ENCODE peak calls at places on chromosomes 13 and 19, in six cellular contexts. H, Y, O, E, M and Z are unnamed samples.
A peak's percentile ranks its signal among the peaks of the same experiment; 100 is the strongest.

GRCh38 chr13:52845766-52846566 is 2.5 kb downstream of the PCDH8 start:
- DNase-seq in O (no peak), H (no peak), Y (no peak), M (peak; percentile 36), E (peak; percentile 12), Z (no peak)

GRCh38 chr19:35318679-35319448 is 10.1 kb upstream of the CD22 start:
- DNase-seq in H (peak; percentile 93), Y (peak; percentile 23), E (peak; percentile 99), M (no peak), O (peak; percentile 77), Z (peak; percentile 99)

GRCh38 chr19:15200575-15201364 is at the start of gene NOTCH3:
- DNase-seq in Y (no peak), H (peak; percentile 28), O (no peak), M (peak; percentile 83), E (no peak), Z (no peak)

GRCh38 chr13:97538193-97538592 is 104.2 kb downstream of the RAP2A start:
- DNase-seq in M (no peak), E (no peak), O (no peak), Y (no peak), H (no peak), Z (no peak)

GRCh38 chr13:21670883-21671792 is at the start of gene FGF9:
- DNase-seq in M (peak; percentile 92), H (peak; percentile 65), Y (peak; percentile 14), O (peak; percentile 73), E (peak; percentile 78), Z (no peak)

GRCh38 chr19:17183858-17184271 is 31.3 kb upstream of the USE1 start:
- DNase-seq in H (no peak), O (no peak), E (no peak), Y (no peak), M (no peak), Z (no peak)

GRCh38 chr13:66014757-66015156 is 1215.4 kb downstream of the PCDH9 start:
- DNase-seq in O (no peak), E (no peak), Y (no peak), M (no peak), H (peak; percentile 2), Z (no peak)

GRCh38 chr19:31140717-31141116 is 208.5 kb downstream of the TSHZ3 start:
- DNase-seq in H (peak; percentile 11), M (no peak), O (no peak), E (no peak), Y (no peak), Z (no peak)

GRCh38 chr19:6694147-6694815 is 24.3 kb upstream of the TNFSF14 start:
- DNase-seq in Y (no peak), M (no peak), O (no peak), E (no peak), H (no peak), Z (no peak)

GRCh38 chr13:63107163-63107935 is 1691.7 kb upstream of the PCDH20 start:
- DNase-seq in M (no peak), E (no peak), O (no peak), H (peak; percentile 33), Y (no peak), Z (no peak)

GRCh38 chr13:30480292-30480947 is 14.7 kb upstream of the HMGB1 start:
- DNase-seq in Y (no peak), M (no peak), E (no peak), H (no peak), O (no peak), Z (no peak)

GRCh38 chr19:3057275-3057714 is 5.0 kb downstream of the TLE5 start:
- DNase-seq in H (peak; percentile 21), E (peak; percentile 98), M (no peak), O (peak; percentile 95), Y (no peak), Z (no peak)
- TF ChIP-seq CTCF in H (no peak), E (peak; percentile 47), M (peak; percentile 7), O (peak; percentile 19), Y (no peak), Z (no peak)

GRCh38 chr13:50171585-50172282 is 156.5 kb downstream of the KCNRG start:
- DNase-seq in O (no peak), Y (no peak), E (no peak), H (no peak), M (no peak), Z (no peak)

GRCh38 chr13:50170447-50171037 is 155.3 kb downstream of the KCNRG start:
- DNase-seq in M (no peak), H (peak; percentile 32), E (no peak), O (no peak), Y (no peak), Z (no peak)

GRCh38 chr13:50168803-50169202 is 153.6 kb downstream of the KCNRG start:
- DNase-seq in E (no peak), H (no peak), M (no peak), O (no peak), Y (no peak), Z (no peak)

GRCh38 chr13:50167967-50168366 is 152.7 kb downstream of the KCNRG start:
- DNase-seq in H (no peak), E (no peak), O (no peak), Y (no peak), M (no peak), Z (no peak)

DNA sequence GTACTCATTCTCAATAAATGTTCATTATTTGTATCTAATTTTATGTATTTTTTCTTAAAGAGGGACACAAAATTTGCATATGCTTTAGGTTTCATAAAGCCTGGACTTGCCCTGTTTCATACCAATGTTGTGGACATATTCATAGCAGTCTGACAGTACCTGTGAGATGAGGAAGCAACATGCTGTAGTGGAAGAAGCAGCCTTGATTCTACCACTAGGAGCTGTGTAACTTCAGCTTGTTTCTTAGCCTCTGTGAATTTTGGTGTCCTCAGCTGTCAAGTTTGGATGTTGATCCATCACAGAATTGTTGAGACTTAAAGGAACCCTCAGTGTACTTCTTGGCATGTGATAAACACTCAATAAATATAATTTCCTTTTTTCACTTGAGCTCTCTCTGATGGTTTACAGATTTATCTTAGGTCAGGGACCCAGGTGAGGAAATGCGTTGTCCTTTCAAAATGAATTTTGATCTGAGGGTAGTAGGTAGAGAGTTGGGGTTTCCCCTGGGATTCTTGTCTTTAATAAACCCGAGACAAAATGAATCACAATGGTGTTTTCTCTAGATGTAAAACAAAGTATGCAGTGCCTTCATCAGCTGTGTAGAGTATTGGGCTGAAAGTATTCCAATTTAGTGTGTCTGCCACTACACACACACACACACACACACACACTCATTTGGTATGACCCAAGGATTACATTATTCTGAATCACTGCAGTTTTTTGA is 152.1 kb downstream of the KCNRG start:
- DNase-seq in Y (no peak), H (no peak), E (no peak), O (no peak), M (no peak), Z (no peak)
- TF ChIP-seq CTCF in Y (peak; percentile 10), H (no peak), E (no peak), O (no peak), M (no peak), Z (no peak)

GRCh38 chr13:42836930-42837329 is 55.5 kb downstream of the FAM216B start:
- DNase-seq in O (no peak), H (peak; percentile 46), M (peak; percentile 40), Y (no peak), E (peak; percentile 13), Z (no peak)
- TF ChIP-seq CTCF in O (no peak), H (peak; percentile 57), M (peak; percentile 57), Y (peak; percentile 55), E (peak; percentile 33), Z (no peak)

DNA sequence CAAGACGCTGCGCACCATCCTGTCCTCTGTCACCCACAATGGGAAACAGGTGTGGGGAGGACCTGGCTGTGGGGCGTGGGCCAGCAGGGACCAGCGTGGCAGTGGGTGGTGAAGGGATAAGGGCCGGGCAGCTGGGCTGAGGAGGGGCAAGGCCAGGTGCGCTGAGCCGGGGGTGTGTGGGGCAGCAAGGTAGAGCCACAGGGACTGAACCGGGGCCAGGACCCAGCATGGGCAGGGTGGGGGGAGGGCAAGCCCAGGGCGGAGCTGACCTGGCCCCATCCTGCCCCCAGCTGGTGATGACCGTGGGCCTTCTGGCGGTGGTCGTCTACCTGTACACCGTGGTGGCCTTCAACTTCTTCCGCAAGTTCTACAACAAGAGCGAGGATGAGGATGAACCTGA is 37.7 kb downstream of the MAP4K1 start:
- DNase-seq in H (no peak), E (no peak), O (no peak), Y (no peak), M (no peak), Z (no peak)
- TF ChIP-seq CTCF in H (no peak), E (no peak), O (no peak), Y (no peak), M (no peak), Z (no peak)

GRCh38 chr13:86464193-86464592 is 665.0 kb upstream of the SLITRK6 start:
- DNase-seq in M (no peak), O (no peak), Y (no peak), H (peak; percentile 18), E (no peak), Z (no peak)
- TF ChIP-seq CTCF in M (no peak), O (no peak), Y (no peak), H (no peak), E (no peak), Z (no peak)

DNA sequence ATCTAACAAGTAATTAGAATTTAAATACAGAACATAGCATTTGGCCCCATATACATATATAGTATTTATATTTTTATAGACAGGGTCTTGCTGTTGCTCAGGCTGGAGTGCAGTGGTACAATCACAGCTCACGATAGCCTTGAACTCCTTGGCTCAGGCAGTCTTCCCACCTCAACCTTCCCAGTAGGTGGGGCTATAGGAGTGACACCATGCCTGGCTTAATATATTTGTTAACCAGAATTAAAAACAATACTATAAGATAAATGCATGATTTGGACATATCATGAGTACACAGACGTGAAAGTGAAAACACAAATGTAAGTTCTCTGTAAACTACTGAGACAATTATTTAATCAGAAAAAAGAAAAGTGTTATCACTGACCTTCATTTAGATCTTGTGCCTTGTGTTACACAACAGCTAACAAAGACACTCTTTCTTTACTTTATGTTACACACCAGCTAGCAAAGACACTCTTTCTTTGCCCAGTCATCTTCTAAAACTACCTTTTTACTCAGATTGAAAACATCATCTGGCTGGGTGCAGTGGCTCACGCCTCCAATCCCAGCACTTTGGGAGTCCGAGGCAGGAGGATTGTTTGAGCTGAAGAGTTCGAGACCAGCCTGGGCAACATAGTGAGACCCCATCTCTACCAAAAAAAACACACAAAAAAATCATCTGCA is 22.6 kb downstream of the CARS2 start:
- DNase-seq in M (peak; percentile 6), E (peak; percentile 51), O (no peak), H (peak; percentile 19), Y (no peak), Z (no peak)
- TF ChIP-seq CTCF in M (peak; percentile 37), E (peak; percentile 58), O (no peak), H (peak; percentile 45), Y (peak; percentile 39), Z (peak; percentile 72)

GRCh38 chr13:91588541-91588940 is 190.1 kb downstream of the GPC5 start:
- DNase-seq in E (no peak), M (no peak), Y (no peak), H (no peak), O (no peak), Z (no peak)
- TF ChIP-seq CTCF in E (no peak), M (no peak), Y (no peak), H (no peak), O (no peak), Z (no peak)

GRCh38 chr13:61466280-61466679 is 50.6 kb upstream of the PCDH20 start:
- DNase-seq in Y (no peak), E (no peak), H (peak; percentile 15), M (peak; percentile 37), O (no peak), Z (no peak)
- TF ChIP-seq CTCF in Y (no peak), E (no peak), H (peak; percentile 43), M (no peak), O (no peak), Z (no peak)

GRCh38 chr13:43303040-43303729 is 279.8 kb downstream of the DNAJC15 start:
- DNase-seq in O (peak; percentile 70), E (peak; percentile 78), M (peak; percentile 93), H (peak; percentile 50), Y (no peak), Z (no peak)
- TF ChIP-seq CTCF in O (peak; percentile 56), E (peak; percentile 66), M (peak; percentile 64), H (peak; percentile 56), Y (peak; percentile 47), Z (no peak)